ENCODE peak calls at places on chromosomes 16 and 17, in ten cellular contexts. One of them, this sample, is unnamed.

GRCh38 chr16:7513429-7513828 is 180.8 kb downstream of the RBFOX1 start:
- DNase-seq in AG10803: no peak
- DNase-seq in small intestine: peak
- DNase-seq in A673: peak
- DNase-seq in stimulated activated CD8-positive, alpha-beta memory T cell treated with anti-CD3 and anti-CD28 coated beads, Interleukin-4, amount 100 ng/mL, for 24 hours: no peak
- DNase-seq in GM04504: no peak
- DNase-seq in glutamatergic neuron: peak
- DNase-seq in H7: peak
- DNase-seq in GM23248: no peak
- DNase-seq in effector CD4-positive, alpha-beta T cell: no peak
- DNase-seq in this sample: no peak

GRCh38 chr17:39753514-39754160 is 15.9 kb downstream of the GRB7 start:
- DNase-seq in AG10803: no peak
- DNase-seq in small intestine: peak
- DNase-seq in A673: peak
- DNase-seq in stimulated activated CD8-positive, alpha-beta memory T cell treated with anti-CD3 and anti-CD28 coated beads, Interleukin-4, amount 100 ng/mL, for 24 hours: no peak
- DNase-seq in GM04504: no peak
- DNase-seq in glutamatergic neuron: peak
- DNase-seq in H7: peak
- DNase-seq in GM23248: peak
- DNase-seq in effector CD4-positive, alpha-beta T cell: peak
- DNase-seq in this sample: peak

GRCh38 chr17:76485569-76485968 is 15.7 kb downstream of the RHBDF2 start:
- DNase-seq in AG10803: no peak
- DNase-seq in small intestine: no peak
- DNase-seq in A673: no peak
- DNase-seq in stimulated activated CD8-positive, alpha-beta memory T cell treated with anti-CD3 and anti-CD28 coated beads, Interleukin-4, amount 100 ng/mL, for 24 hours: no peak
- DNase-seq in GM04504: no peak
- DNase-seq in glutamatergic neuron: no peak
- DNase-seq in H7: no peak
- DNase-seq in GM23248: peak
- DNase-seq in effector CD4-positive, alpha-beta T cell: no peak
- DNase-seq in this sample: no peak

GRCh38 chr16:67482260-67482924 is 955 bp downstream of the AGRP start:
- DNase-seq in AG10803: no peak
- DNase-seq in small intestine: no peak
- DNase-seq in A673: no peak
- DNase-seq in stimulated activated CD8-positive, alpha-beta memory T cell treated with anti-CD3 and anti-CD28 coated beads, Interleukin-4, amount 100 ng/mL, for 24 hours: no peak
- DNase-seq in GM04504: no peak
- DNase-seq in glutamatergic neuron: no peak
- DNase-seq in H7: no peak
- DNase-seq in GM23248: no peak
- DNase-seq in effector CD4-positive, alpha-beta T cell: no peak
- DNase-seq in this sample: no peak

GRCh38 chr17:68807998-68808772 is 147.0 kb downstream of the ABCA8 start:
- DNase-seq in AG10803: peak
- DNase-seq in small intestine: no peak
- DNase-seq in A673: no peak
- DNase-seq in stimulated activated CD8-positive, alpha-beta memory T cell treated with anti-CD3 and anti-CD28 coated beads, Interleukin-4, amount 100 ng/mL, for 24 hours: no peak
- DNase-seq in GM04504: no peak
- DNase-seq in glutamatergic neuron: no peak
- DNase-seq in H7: no peak
- DNase-seq in GM23248: peak
- DNase-seq in effector CD4-positive, alpha-beta T cell: no peak
- DNase-seq in this sample: peak

GRCh38 chr16:16150117-16150877 is 73.0 kb downstream of the ABCC6 start:
- DNase-seq in AG10803: peak
- DNase-seq in small intestine: no peak
- DNase-seq in A673: no peak
- DNase-seq in stimulated activated CD8-positive, alpha-beta memory T cell treated with anti-CD3 and anti-CD28 coated beads, Interleukin-4, amount 100 ng/mL, for 24 hours: no peak
- DNase-seq in GM04504: peak
- DNase-seq in glutamatergic neuron: no peak
- DNase-seq in H7: peak
- DNase-seq in GM23248: peak
- DNase-seq in effector CD4-positive, alpha-beta T cell: no peak
- DNase-seq in this sample: peak

GRCh38 chr16:53768593-53768992 is 64.6 kb downstream of the FTO start:
- DNase-seq in AG10803: peak
- DNase-seq in small intestine: no peak
- DNase-seq in A673: peak
- DNase-seq in stimulated activated CD8-positive, alpha-beta memory T cell treated with anti-CD3 and anti-CD28 coated beads, Interleukin-4, amount 100 ng/mL, for 24 hours: no peak
- DNase-seq in GM04504: peak
- DNase-seq in glutamatergic neuron: no peak
- DNase-seq in H7: no peak
- DNase-seq in GM23248: peak
- DNase-seq in effector CD4-positive, alpha-beta T cell: no peak
- DNase-seq in this sample: peak

GRCh38 chr16:81808933-81809480 is 29.9 kb downstream of the PLCG2 start:
- DNase-seq in AG10803: no peak
- DNase-seq in small intestine: peak
- DNase-seq in A673: no peak
- DNase-seq in stimulated activated CD8-positive, alpha-beta memory T cell treated with anti-CD3 and anti-CD28 coated beads, Interleukin-4, amount 100 ng/mL, for 24 hours: no peak
- DNase-seq in GM04504: no peak
- DNase-seq in glutamatergic neuron: no peak
- DNase-seq in H7: no peak
- DNase-seq in GM23248: no peak
- DNase-seq in effector CD4-positive, alpha-beta T cell: no peak
- DNase-seq in this sample: no peak

GRCh38 chr17:32525116-32525515 is 38.3 kb downstream of the CDK5R1 start:
- DNase-seq in AG10803: peak
- DNase-seq in small intestine: no peak
- DNase-seq in A673: no peak
- DNase-seq in stimulated activated CD8-positive, alpha-beta memory T cell treated with anti-CD3 and anti-CD28 coated beads, Interleukin-4, amount 100 ng/mL, for 24 hours: no peak
- DNase-seq in GM04504: peak
- DNase-seq in glutamatergic neuron: no peak
- DNase-seq in H7: no peak
- DNase-seq in GM23248: peak
- DNase-seq in effector CD4-positive, alpha-beta T cell: no peak
- DNase-seq in this sample: peak

GRCh38 chr17:14926526-14927122 is 338.5 kb downstream of the PMP22 start:
- DNase-seq in AG10803: peak
- DNase-seq in small intestine: peak
- DNase-seq in A673: peak
- DNase-seq in stimulated activated CD8-positive, alpha-beta memory T cell treated with anti-CD3 and anti-CD28 coated beads, Interleukin-4, amount 100 ng/mL, for 24 hours: peak
- DNase-seq in GM04504: peak
- DNase-seq in glutamatergic neuron: peak
- DNase-seq in H7: peak
- DNase-seq in GM23248: peak
- DNase-seq in effector CD4-positive, alpha-beta T cell: peak
- DNase-seq in this sample: peak

GRCh38 chr16:25157476-25157875 is 45.9 kb downstream of the LCMT1 start:
- DNase-seq in AG10803: no peak
- DNase-seq in small intestine: no peak
- DNase-seq in A673: no peak
- DNase-seq in stimulated activated CD8-positive, alpha-beta memory T cell treated with anti-CD3 and anti-CD28 coated beads, Interleukin-4, amount 100 ng/mL, for 24 hours: no peak
- DNase-seq in GM04504: no peak
- DNase-seq in glutamatergic neuron: no peak
- DNase-seq in H7: no peak
- DNase-seq in GM23248: no peak
- DNase-seq in effector CD4-positive, alpha-beta T cell: no peak
- DNase-seq in this sample: no peak

GRCh38 chr17:16933317-16934132 is 38.4 kb downstream of the TNFRSF13B start:
- DNase-seq in AG10803: no peak
- DNase-seq in small intestine: no peak
- DNase-seq in A673: no peak
- DNase-seq in stimulated activated CD8-positive, alpha-beta memory T cell treated with anti-CD3 and anti-CD28 coated beads, Interleukin-4, amount 100 ng/mL, for 24 hours: no peak
- DNase-seq in GM04504: no peak
- DNase-seq in glutamatergic neuron: no peak
- DNase-seq in H7: peak
- DNase-seq in GM23248: no peak
- DNase-seq in effector CD4-positive, alpha-beta T cell: no peak
- DNase-seq in this sample: no peak

GRCh38 chr17:29376667-29377268 is 13.4 kb upstream of the TAOK1 start:
- DNase-seq in AG10803: peak
- DNase-seq in small intestine: no peak
- DNase-seq in A673: peak
- DNase-seq in stimulated activated CD8-positive, alpha-beta memory T cell treated with anti-CD3 and anti-CD28 coated beads, Interleukin-4, amount 100 ng/mL, for 24 hours: no peak
- DNase-seq in GM04504: no peak
- DNase-seq in glutamatergic neuron: peak
- DNase-seq in H7: peak
- DNase-seq in GM23248: peak
- DNase-seq in effector CD4-positive, alpha-beta T cell: no peak
- DNase-seq in this sample: peak

GRCh38 chr17:28580925-28581324 is 4.2 kb upstream of the ALDOC start:
- DNase-seq in AG10803: no peak
- DNase-seq in small intestine: no peak
- DNase-seq in A673: no peak
- DNase-seq in stimulated activated CD8-positive, alpha-beta memory T cell treated with anti-CD3 and anti-CD28 coated beads, Interleukin-4, amount 100 ng/mL, for 24 hours: no peak
- DNase-seq in GM04504: no peak
- DNase-seq in glutamatergic neuron: no peak
- DNase-seq in H7: no peak
- DNase-seq in GM23248: no peak
- DNase-seq in effector CD4-positive, alpha-beta T cell: no peak
- DNase-seq in this sample: no peak

GRCh38 chr17:40553694-40554534 is 11.4 kb downstream of the CCR7 start:
- DNase-seq in AG10803: peak
- DNase-seq in small intestine: peak
- DNase-seq in A673: no peak
- DNase-seq in stimulated activated CD8-positive, alpha-beta memory T cell treated with anti-CD3 and anti-CD28 coated beads, Interleukin-4, amount 100 ng/mL, for 24 hours: no peak
- DNase-seq in GM04504: no peak
- DNase-seq in glutamatergic neuron: no peak
- DNase-seq in H7: peak
- DNase-seq in GM23248: peak
- DNase-seq in effector CD4-positive, alpha-beta T cell: no peak
- DNase-seq in this sample: peak

GRCh38 chr17:57895382-57896060 is 45.7 kb upstream of the MRPS23 start:
- DNase-seq in AG10803: peak
- DNase-seq in small intestine: no peak
- DNase-seq in A673: no peak
- DNase-seq in stimulated activated CD8-positive, alpha-beta memory T cell treated with anti-CD3 and anti-CD28 coated beads, Interleukin-4, amount 100 ng/mL, for 24 hours: no peak
- DNase-seq in GM04504: no peak
- DNase-seq in glutamatergic neuron: no peak
- DNase-seq in H7: no peak
- DNase-seq in GM23248: peak
- DNase-seq in effector CD4-positive, alpha-beta T cell: no peak
- DNase-seq in this sample: no peak

GRCh38 chr16:23557779-23558330 is 328 bp downstream of the UBFD1 start:
- DNase-seq in AG10803: peak
- DNase-seq in small intestine: peak
- DNase-seq in A673: no peak
- DNase-seq in stimulated activated CD8-positive, alpha-beta memory T cell treated with anti-CD3 and anti-CD28 coated beads, Interleukin-4, amount 100 ng/mL, for 24 hours: no peak
- DNase-seq in GM04504: peak
- DNase-seq in glutamatergic neuron: peak
- DNase-seq in H7: no peak
- DNase-seq in GM23248: peak
- DNase-seq in effector CD4-positive, alpha-beta T cell: no peak
- DNase-seq in this sample: no peak

GRCh38 chr17:30290696-30291570 is 811 bp downstream of the BLMH start:
- DNase-seq in AG10803: peak
- DNase-seq in small intestine: peak
- DNase-seq in A673: peak
- DNase-seq in stimulated activated CD8-positive, alpha-beta memory T cell treated with anti-CD3 and anti-CD28 coated beads, Interleukin-4, amount 100 ng/mL, for 24 hours: peak
- DNase-seq in GM04504: no peak
- DNase-seq in glutamatergic neuron: peak
- DNase-seq in H7: peak
- DNase-seq in GM23248: peak
- DNase-seq in effector CD4-positive, alpha-beta T cell: no peak
- DNase-seq in this sample: peak

GRCh38 chr17:80187493-80187892 is 17.7 kb downstream of the CARD14 start:
- DNase-seq in AG10803: peak
- DNase-seq in small intestine: peak
- DNase-seq in A673: no peak
- DNase-seq in stimulated activated CD8-positive, alpha-beta memory T cell treated with anti-CD3 and anti-CD28 coated beads, Interleukin-4, amount 100 ng/mL, for 24 hours: no peak
- DNase-seq in GM04504: peak
- DNase-seq in glutamatergic neuron: no peak
- DNase-seq in H7: no peak
- DNase-seq in GM23248: peak
- DNase-seq in effector CD4-positive, alpha-beta T cell: no peak
- DNase-seq in this sample: peak

GRCh38 chr16:26649646-26650045 is 417.1 kb upstream of the C16orf82 start:
- DNase-seq in AG10803: no peak
- DNase-seq in small intestine: no peak
- DNase-seq in A673: no peak
- DNase-seq in stimulated activated CD8-positive, alpha-beta memory T cell treated with anti-CD3 and anti-CD28 coated beads, Interleukin-4, amount 100 ng/mL, for 24 hours: no peak
- DNase-seq in GM04504: no peak
- DNase-seq in glutamatergic neuron: no peak
- DNase-seq in H7: no peak
- DNase-seq in GM23248: no peak
- DNase-seq in effector CD4-positive, alpha-beta T cell: no peak
- DNase-seq in this sample: no peak

GRCh38 chr17:80785477-80786178 is 206.0 kb upstream of the CHMP6 start:
- DNase-seq in AG10803: no peak
- DNase-seq in small intestine: no peak
- DNase-seq in A673: peak
- DNase-seq in stimulated activated CD8-positive, alpha-beta memory T cell treated with anti-CD3 and anti-CD28 coated beads, Interleukin-4, amount 100 ng/mL, for 24 hours: no peak
- DNase-seq in GM04504: no peak
- DNase-seq in glutamatergic neuron: no peak
- DNase-seq in H7: no peak
- DNase-seq in GM23248: no peak
- DNase-seq in effector CD4-positive, alpha-beta T cell: no peak
- DNase-seq in this sample: no peak

GRCh38 chr16:69620564-69620963 is 54.8 kb downstream of the NFAT5 start:
- DNase-seq in AG10803: peak
- DNase-seq in small intestine: no peak
- DNase-seq in A673: peak
- DNase-seq in stimulated activated CD8-positive, alpha-beta memory T cell treated with anti-CD3 and anti-CD28 coated beads, Interleukin-4, amount 100 ng/mL, for 24 hours: no peak
- DNase-seq in GM04504: no peak
- DNase-seq in glutamatergic neuron: no peak
- DNase-seq in H7: no peak
- DNase-seq in GM23248: peak
- DNase-seq in effector CD4-positive, alpha-beta T cell: no peak
- DNase-seq in this sample: no peak

GRCh38 chr16:78566397-78567073 is 467.1 kb downstream of the WWOX start:
- DNase-seq in AG10803: no peak
- DNase-seq in small intestine: no peak
- DNase-seq in A673: no peak
- DNase-seq in stimulated activated CD8-positive, alpha-beta memory T cell treated with anti-CD3 and anti-CD28 coated beads, Interleukin-4, amount 100 ng/mL, for 24 hours: no peak
- DNase-seq in GM04504: no peak
- DNase-seq in glutamatergic neuron: no peak
- DNase-seq in H7: no peak
- DNase-seq in GM23248: no peak
- DNase-seq in effector CD4-positive, alpha-beta T cell: no peak
- DNase-seq in this sample: no peak

GRCh38 chr17:3558603-3559269 is 1.1 kb upstream of the TRPV3 start:
- DNase-seq in AG10803: peak
- DNase-seq in small intestine: peak
- DNase-seq in A673: no peak
- DNase-seq in stimulated activated CD8-positive, alpha-beta memory T cell treated with anti-CD3 and anti-CD28 coated beads, Interleukin-4, amount 100 ng/mL, for 24 hours: peak
- DNase-seq in GM04504: no peak
- DNase-seq in glutamatergic neuron: peak
- DNase-seq in H7: no peak
- DNase-seq in GM23248: peak
- DNase-seq in effector CD4-positive, alpha-beta T cell: peak
- DNase-seq in this sample: no peak

GRCh38 chr17:8435245-8436168 is at the start of gene NDEL1:
- DNase-seq in AG10803: peak
- DNase-seq in small intestine: peak
- DNase-seq in A673: peak
- DNase-seq in stimulated activated CD8-positive, alpha-beta memory T cell treated with anti-CD3 and anti-CD28 coated beads, Interleukin-4, amount 100 ng/mL, for 24 hours: peak
- DNase-seq in GM04504: peak
- DNase-seq in glutamatergic neuron: peak
- DNase-seq in H7: peak
- DNase-seq in GM23248: peak
- DNase-seq in effector CD4-positive, alpha-beta T cell: peak
- DNase-seq in this sample: peak

This sample was measured in GM03348.